ENCODE peak calls at places on chromosomes 2 and 18, in five cellular contexts. N, X, Z, O and W are unnamed samples.

GRCh38 chr2:191350826-191351225 is 105.6 kb downstream of the MYO1B start:
- DNase-seq in Z (no peak), O (no peak), X (no peak), N (no peak), W (no peak)

GRCh38 chr2:177550264-177551200 is 158.0 kb downstream of the AGPS start:
- DNase-seq in O (no peak), X (no peak), Z (no peak), N (no peak), W (no peak)

GRCh38 chr2:221293949-221294736 is 278.0 kb downstream of the EPHA4 start:
- DNase-seq in Z (no peak), X (no peak), O (no peak), N (no peak), W (no peak)

GRCh38 chr2:58812766-58813344 is 571.7 kb upstream of the FANCL start:
- DNase-seq in X (peak), O (no peak), N (no peak), Z (no peak), W (no peak)

GRCh38 chr2:28465148-28465885 is 30.5 kb upstream of the PLB1 start:
- DNase-seq in Z (no peak), X (no peak), O (no peak), N (peak), W (no peak)

GRCh38 chr18:27242392-27243047 is 57.4 kb upstream of the CHST9 start:
- DNase-seq in X (no peak), Z (no peak), O (no peak), N (no peak), W (no peak)

GRCh38 chr2:164696634-164697033 is 75.4 kb upstream of the GRB14 start:
- DNase-seq in N (no peak), O (no peak), X (no peak), Z (no peak), W (peak)

GRCh38 chr2:127985735-127986134 is 42.1 kb downstream of the SAP130 start:
- DNase-seq in Z (no peak), O (no peak), N (no peak), X (no peak), W (no peak)

GRCh38 chr2:69138793-69139510 is 126.0 kb downstream of the ANTXR1 start:
- DNase-seq in N (no peak), O (no peak), Z (no peak), X (no peak), W (no peak)

GRCh38 chr2:27701676-27702075 is 38.0 kb downstream of the SLC4A1AP start:
- DNase-seq in Z (no peak), N (no peak), O (no peak), X (no peak), W (no peak)

GRCh38 chr18:28175047-28175929 is 1.6 kb downstream of the CDH2 start:
- DNase-seq in X (no peak), Z (no peak), O (no peak), N (peak), W (peak)

GRCh38 chr2:37720533-37721218 is 49.2 kb upstream of the CDC42EP3 start:
- DNase-seq in O (no peak), Z (no peak), N (no peak), X (no peak), W (no peak)

GRCh38 chr18:7946724-7947377 is 379.7 kb downstream of the PTPRM start:
- DNase-seq in O (no peak), Z (no peak), X (no peak), N (no peak), W (peak)

GRCh38 chr2:205683179-205683978 is 1.1 kb downstream of the NRP2 start:
- DNase-seq in X (no peak), N (no peak), O (no peak), Z (no peak), W (no peak)

GRCh38 chr18:2699001-2699400 is 43.5 kb downstream of the SMCHD1 start:
- DNase-seq in X (no peak), N (no peak), O (no peak), Z (no peak), W (no peak)

GRCh38 chr2:149725234-149725633 is 137.7 kb upstream of the MMADHC start:
- DNase-seq in O (no peak), N (no peak), X (no peak), Z (no peak), W (no peak)

GRCh38 chr2:119480184-119480583 is 44.1 kb downstream of the SCTR start:
- DNase-seq in N (no peak), X (no peak), O (no peak), Z (no peak), W (no peak)

GRCh38 chr2:7992612-7993596 is 689.0 kb upstream of the ID2 start:
- DNase-seq in N (no peak), X (no peak), O (no peak), Z (no peak), W (no peak)

GRCh38 chr2:204027105-204027504 is 90.5 kb downstream of the ICOS start:
- DNase-seq in O (no peak), Z (no peak), X (no peak), N (no peak), W (no peak)

GRCh38 chr2:95389256-95390119 is 13.0 kb upstream of the FAHD2A start:
- DNase-seq in N (no peak), Z (no peak), O (no peak), X (peak), W (peak)

GRCh38 chr2:8230466-8230865 is 451.4 kb upstream of the ID2 start:
- DNase-seq in X (no peak), Z (no peak), N (no peak), O (no peak), W (no peak)

GRCh38 chr2:219542931-219543595 is 546 bp downstream of the CHPF start:
- DNase-seq in O (no peak), Z (no peak), X (peak), N (peak), W (peak)

GRCh38 chr2:7620255-7620654 is 703.0 kb downstream of the RNF144A start:
- DNase-seq in Z (no peak), X (no peak), O (no peak), N (no peak), W (no peak)

GRCh38 chr2:203002054-203002821 is 12.4 kb upstream of the NBEAL1 start:
- DNase-seq in Z (no peak), X (no peak), N (no peak), O (no peak), W (no peak)

GRCh38 chr2:215747244-215747620 is 266.1 kb downstream of the MREG start:
- DNase-seq in Z (no peak), X (no peak), O (no peak), N (peak), W (no peak)

GRCh38 chr2:79855264-79856006 is 342.6 kb downstream of the CTNNA2 start:
- DNase-seq in Z (peak), O (no peak), N (no peak), X (peak), W (peak)

GRCh38 chr2:206800501-206801416 is 35.4 kb downstream of the FASTKD2 start:
- DNase-seq in N (peak), O (no peak), Z (no peak), X (peak), W (peak)

GRCh38 chr2:50133766-50134165 is 898.2 kb downstream of the NRXN1 start:
- DNase-seq in Z (no peak), N (no peak), X (no peak), O (no peak), W (no peak)

GRCh38 chr2:81670885-81671284 is 1366.3 kb upstream of the LRRTM1 start:
- DNase-seq in X (no peak), O (no peak), N (no peak), Z (no peak), W (no peak)

GRCh38 chr18:4444306-4444705 is 10.8 kb downstream of the DLGAP1 start:
- DNase-seq in O (no peak), Z (no peak), X (no peak), N (peak), W (no peak)

GRCh38 chr18:27843783-27844415 is 333.0 kb downstream of the CDH2 start:
- DNase-seq in N (no peak), O (no peak), Z (no peak), X (no peak), W (no peak)

GRCh38 chr2:38700881-38701458 is 35.1 kb downstream of the GALM start:
- DNase-seq in X (no peak), O (no peak), Z (no peak), N (no peak), W (no peak)

GRCh38 chr2:36459725-36460137 is 104.2 kb downstream of the CRIM1 start:
- DNase-seq in X (peak), Z (no peak), O (no peak), N (peak), W (peak)

GRCh38 chr2:203721770-203722169 is 15.3 kb downstream of the CD28 start:
- DNase-seq in X (no peak), O (no peak), Z (no peak), N (no peak), W (peak)

GRCh38 chr2:9820020-9820973 is 23.0 kb upstream of the TAF1B start:
- DNase-seq in O (no peak), X (no peak), Z (peak), N (peak), W (peak)

DNA sequence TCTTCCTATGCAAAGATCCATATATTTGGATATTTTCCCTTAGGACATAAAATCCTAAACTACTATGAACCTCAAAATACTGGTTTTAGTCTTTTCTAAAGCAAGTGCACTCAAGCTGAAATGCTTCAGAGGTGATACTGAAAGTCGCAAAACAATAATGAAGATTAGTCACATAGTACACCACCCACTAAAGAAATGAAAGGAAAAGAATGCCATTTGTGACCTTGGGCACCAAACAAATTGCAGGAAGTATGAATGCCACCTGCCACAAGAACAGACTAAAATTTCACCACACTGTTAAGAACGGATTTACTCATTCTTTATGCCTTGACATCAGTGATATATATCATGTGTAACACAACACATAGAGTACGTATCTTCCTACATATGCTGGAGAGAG is 161.5 kb downstream of the ZNF521 start:
- DNase-seq in X (no peak), N (no peak), Z (no peak), O (peak), W (no peak)
- H2AFZ ChIP-seq in X (no peak), N (no peak), Z (no peak), O (no peak), W (no peak)

GRCh38 chr2:25347205-25347815 is 5.6 kb upstream of the DNMT3A start:
- DNase-seq in O (no peak), N (no peak), Z (no peak), X (no peak), W (no peak)
- TF ChIP-seq CREB1 in O (no peak), N (no peak), Z (no peak), X (no peak), W (no peak)

GRCh38 chr2:235663877-235664276 is 170.0 kb downstream of the AGAP1 start:
- DNase-seq in O (no peak), N (no peak), X (no peak), Z (no peak), W (no peak)

GRCh38 chr2:235665656-235666239 is 171.9 kb downstream of the AGAP1 start:
- DNase-seq in X (no peak), N (no peak), Z (no peak), O (no peak), W (peak)

GRCh38 chr2:235668782-235669181 is 174.9 kb downstream of the AGAP1 start:
- DNase-seq in X (no peak), O (no peak), Z (no peak), N (no peak), W (no peak)

GRCh38 chr2:235669269-235669831 is 175.5 kb downstream of the AGAP1 start:
- DNase-seq in N (peak), O (no peak), X (no peak), Z (peak), W (peak)

GRCh38 chr2:235666240-235666781 is 172.5 kb downstream of the AGAP1 start:
- DNase-seq in O (no peak), N (peak), X (no peak), Z (no peak), W (peak)
- H2AFZ ChIP-seq in O (no peak), N (no peak), X (no peak), Z (no peak), W (no peak)

GRCh38 chr2:48433682-48434081 is 96.3 kb upstream of the STON1 start:
- DNase-seq in Z (no peak), X (peak), O (no peak), N (no peak), W (no peak)
- TF ChIP-seq CREB1 in Z (no peak), X (no peak), O (no peak), N (no peak), W (no peak)